ENCODE peak calls at places on chromosome 11, in eight cellular contexts. One of them, this sample, is unnamed.
A peak's percentile ranks its signal among the peaks of the same experiment; 100 is the strongest.

GRCh38 chr11:128236506-128237498 is 350.6 kb downstream of the ETS1 start:
- DNase-seq in mucosa of descending colon: no peak
- DNase-seq in heart right ventricle: no peak
- DNase-seq in NT2/D1: no peak
- DNase-seq in lower leg skin: no peak
- DNase-seq in kidney: peak; percentile 75
- DNase-seq in body of pancreas: no peak
- DNase-seq in HL-60: no peak
- DNase-seq in this sample: no peak

GRCh38 chr11:70471254-70471653 is 72.9 kb downstream of the CTTN start:
- DNase-seq in kidney: no peak
- DNase-seq in body of pancreas: no peak
- DNase-seq in NT2/D1: peak; percentile 66
- DNase-seq in mucosa of descending colon: no peak
- DNase-seq in HL-60: no peak
- DNase-seq in heart right ventricle: no peak
- DNase-seq in lower leg skin: no peak
- DNase-seq in this sample: no peak

GRCh38 chr11:944711-945470 is 19.2 kb downstream of the AP2A2 start:
- DNase-seq in heart right ventricle: no peak
- DNase-seq in lower leg skin: no peak
- DNase-seq in kidney: no peak
- DNase-seq in body of pancreas: no peak
- DNase-seq in NT2/D1: peak; percentile 96
- DNase-seq in mucosa of descending colon: no peak
- DNase-seq in HL-60: no peak
- DNase-seq in this sample: no peak

GRCh38 chr11:85826096-85826855 is 15.3 kb upstream of the SYTL2 start:
- DNase-seq in lower leg skin: no peak
- DNase-seq in heart right ventricle: peak; percentile 40
- DNase-seq in kidney: peak; percentile 79
- DNase-seq in NT2/D1: no peak
- DNase-seq in HL-60: no peak
- DNase-seq in mucosa of descending colon: peak; percentile 55
- DNase-seq in body of pancreas: no peak
- DNase-seq in this sample: peak; percentile 69

GRCh38 chr11:8826145-8826786 is 84.7 kb upstream of the AKIP1 start:
- DNase-seq in kidney: peak; percentile 83
- DNase-seq in HL-60: no peak
- DNase-seq in NT2/D1: no peak
- DNase-seq in body of pancreas: no peak
- DNase-seq in mucosa of descending colon: no peak
- DNase-seq in heart right ventricle: no peak
- DNase-seq in lower leg skin: no peak
- DNase-seq in this sample: no peak

GRCh38 chr11:7577226-7577882 is 63.6 kb downstream of the PPFIBP2 start:
- DNase-seq in NT2/D1: no peak
- DNase-seq in lower leg skin: peak; percentile 70
- DNase-seq in HL-60: no peak
- DNase-seq in heart right ventricle: peak; percentile 36
- DNase-seq in mucosa of descending colon: no peak
- DNase-seq in kidney: no peak
- DNase-seq in body of pancreas: no peak
- DNase-seq in this sample: peak; percentile 46

GRCh38 chr11:71269603-71270511 is 17.5 kb upstream of the SHANK2 start:
- DNase-seq in HL-60: no peak
- DNase-seq in kidney: peak; percentile 46
- DNase-seq in body of pancreas: no peak
- DNase-seq in mucosa of descending colon: no peak
- DNase-seq in heart right ventricle: no peak
- DNase-seq in NT2/D1: no peak
- DNase-seq in lower leg skin: no peak
- DNase-seq in this sample: no peak

GRCh38 chr11:125091247-125091876 is 20.1 kb downstream of the TMEM218 start:
- DNase-seq in HL-60: no peak
- DNase-seq in lower leg skin: no peak
- DNase-seq in mucosa of descending colon: no peak
- DNase-seq in kidney: no peak
- DNase-seq in NT2/D1: peak; percentile 77
- DNase-seq in heart right ventricle: no peak
- DNase-seq in body of pancreas: no peak
- DNase-seq in this sample: peak; percentile 12

GRCh38 chr11:59173964-59174663 is 2.2 kb downstream of the DTX4 start:
- DNase-seq in NT2/D1: peak; percentile 79
- DNase-seq in heart right ventricle: no peak
- DNase-seq in kidney: peak; percentile 85
- DNase-seq in mucosa of descending colon: peak; percentile 85
- DNase-seq in HL-60: peak; percentile 32
- DNase-seq in lower leg skin: no peak
- DNase-seq in body of pancreas: peak; percentile 56
- DNase-seq in this sample: peak; percentile 95

GRCh38 chr11:110471315-110471714 is 41.6 kb downstream of the FDX1 start:
- DNase-seq in heart right ventricle: no peak
- DNase-seq in lower leg skin: no peak
- DNase-seq in HL-60: no peak
- DNase-seq in NT2/D1: no peak
- DNase-seq in mucosa of descending colon: no peak
- DNase-seq in kidney: no peak
- DNase-seq in body of pancreas: no peak
- DNase-seq in this sample: no peak

GRCh38 chr11:1438261-1438966 is 48.2 kb downstream of the MOB2 start:
- DNase-seq in heart right ventricle: no peak
- DNase-seq in lower leg skin: no peak
- DNase-seq in mucosa of descending colon: no peak
- DNase-seq in kidney: no peak
- DNase-seq in HL-60: no peak
- DNase-seq in NT2/D1: no peak
- DNase-seq in body of pancreas: no peak
- DNase-seq in this sample: no peak

GRCh38 chr11:13119928-13120520 is 110.9 kb downstream of the RASSF10 start:
- DNase-seq in kidney: no peak
- DNase-seq in HL-60: no peak
- DNase-seq in NT2/D1: no peak
- DNase-seq in heart right ventricle: no peak
- DNase-seq in body of pancreas: no peak
- DNase-seq in mucosa of descending colon: no peak
- DNase-seq in lower leg skin: no peak
- DNase-seq in this sample: no peak

GRCh38 chr11:121446752-121447156 is 5.4 kb upstream of the SORL1 start:
- DNase-seq in body of pancreas: no peak
- DNase-seq in kidney: no peak
- DNase-seq in NT2/D1: no peak
- DNase-seq in lower leg skin: no peak
- DNase-seq in mucosa of descending colon: no peak
- DNase-seq in HL-60: no peak
- DNase-seq in heart right ventricle: no peak
- DNase-seq in this sample: no peak

GRCh38 chr11:6303657-6304056 is 16.6 kb downstream of the CAVIN3 start:
- DNase-seq in heart right ventricle: no peak
- DNase-seq in lower leg skin: no peak
- DNase-seq in mucosa of descending colon: no peak
- DNase-seq in HL-60: no peak
- DNase-seq in NT2/D1: peak; percentile 83
- DNase-seq in body of pancreas: no peak
- DNase-seq in kidney: no peak
- DNase-seq in this sample: no peak

GRCh38 chr11:75562836-75563484 is 907 bp downstream of the SERPINH1 start:
- DNase-seq in body of pancreas: no peak
- DNase-seq in NT2/D1: peak; percentile 94
- DNase-seq in heart right ventricle: peak; percentile 50
- DNase-seq in lower leg skin: peak; percentile 30
- DNase-seq in kidney: no peak
- DNase-seq in HL-60: no peak
- DNase-seq in mucosa of descending colon: peak; percentile 61
- DNase-seq in this sample: no peak

GRCh38 chr11:63574856-63575602 is 11.8 kb upstream of the PLAAT2 start:
- DNase-seq in heart right ventricle: no peak
- DNase-seq in NT2/D1: no peak
- DNase-seq in mucosa of descending colon: no peak
- DNase-seq in kidney: no peak
- DNase-seq in HL-60: no peak
- DNase-seq in lower leg skin: peak; percentile 56
- DNase-seq in body of pancreas: no peak
- DNase-seq in this sample: peak; percentile 72

GRCh38 chr11:86292912-86293606 is 9.0 kb upstream of the HIKESHI start:
- DNase-seq in lower leg skin: no peak
- DNase-seq in mucosa of descending colon: no peak
- DNase-seq in heart right ventricle: no peak
- DNase-seq in NT2/D1: no peak
- DNase-seq in kidney: no peak
- DNase-seq in HL-60: no peak
- DNase-seq in body of pancreas: no peak
- DNase-seq in this sample: no peak

GRCh38 chr11:62431171-62431895 is 12.5 kb downstream of the SCGB1A1 start:
- DNase-seq in body of pancreas: no peak
- DNase-seq in heart right ventricle: no peak
- DNase-seq in lower leg skin: no peak
- DNase-seq in HL-60: no peak
- DNase-seq in mucosa of descending colon: no peak
- DNase-seq in NT2/D1: no peak
- DNase-seq in kidney: no peak
- DNase-seq in this sample: no peak

GRCh38 chr11:62433553-62434301 is 14.9 kb downstream of the SCGB1A1 start:
- DNase-seq in heart right ventricle: no peak
- DNase-seq in HL-60: no peak
- DNase-seq in body of pancreas: no peak
- DNase-seq in kidney: no peak
- DNase-seq in lower leg skin: peak; percentile 43
- DNase-seq in mucosa of descending colon: no peak
- DNase-seq in NT2/D1: no peak
- DNase-seq in this sample: no peak

GRCh38 chr11:62432695-62433094 is 13.9 kb downstream of the SCGB1A1 start:
- DNase-seq in NT2/D1: no peak
- DNase-seq in kidney: no peak
- DNase-seq in HL-60: no peak
- DNase-seq in heart right ventricle: no peak
- DNase-seq in lower leg skin: no peak
- DNase-seq in body of pancreas: no peak
- DNase-seq in mucosa of descending colon: no peak
- DNase-seq in this sample: peak; percentile 77

GRCh38 chr11:62435741-62436485 is 17.1 kb downstream of the SCGB1A1 start:
- DNase-seq in HL-60: no peak
- DNase-seq in kidney: no peak
- DNase-seq in mucosa of descending colon: no peak
- DNase-seq in heart right ventricle: no peak
- DNase-seq in lower leg skin: no peak
- DNase-seq in body of pancreas: no peak
- DNase-seq in NT2/D1: no peak
- DNase-seq in this sample: no peak

GRCh38 chr11:62433141-62433543 is 14.3 kb downstream of the SCGB1A1 start:
- DNase-seq in heart right ventricle: no peak
- DNase-seq in lower leg skin: no peak
- DNase-seq in NT2/D1: no peak
- DNase-seq in kidney: no peak
- DNase-seq in HL-60: no peak
- DNase-seq in mucosa of descending colon: no peak
- DNase-seq in body of pancreas: no peak
- DNase-seq in this sample: no peak
- H3K4me3 ChIP-seq in heart right ventricle: no peak overlapping the region
- H3K4me3 ChIP-seq in lower leg skin: no peak overlapping the region
- H3K4me3 ChIP-seq in NT2/D1: no peak overlapping the region
- H3K4me3 ChIP-seq in kidney: peak overlapping the region; percentile 2
- H3K4me3 ChIP-seq in HL-60: no peak overlapping the region
- H3K4me3 ChIP-seq in mucosa of descending colon: no peak overlapping the region
- H3K4me3 ChIP-seq in body of pancreas: no peak overlapping the region
- H3K4me3 ChIP-seq in this sample: no peak overlapping the region

DNA sequence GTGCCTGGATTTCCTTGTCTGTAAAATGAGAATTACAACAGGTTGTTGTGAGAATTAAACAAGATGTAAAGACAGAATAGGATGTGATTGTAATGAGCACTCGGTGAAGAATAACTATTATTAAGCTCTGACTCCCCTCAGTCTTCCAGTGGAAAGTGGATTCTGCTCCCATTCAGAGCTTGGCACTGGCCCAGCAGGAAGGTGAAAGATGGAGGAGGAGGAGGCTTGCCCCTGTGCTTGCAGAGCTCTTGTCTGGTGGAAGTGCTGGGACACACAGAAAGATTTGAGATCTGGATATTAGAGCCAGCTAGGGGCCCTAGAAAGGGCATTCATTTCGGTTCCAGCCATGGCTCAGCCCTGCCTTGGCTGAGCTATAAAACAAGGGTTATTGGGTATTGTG is 28.2 kb downstream of the PHLDB1 start:
- DNase-seq in HL-60: no peak
- DNase-seq in mucosa of descending colon: no peak
- DNase-seq in NT2/D1: no peak
- DNase-seq in kidney: no peak
- DNase-seq in heart right ventricle: no peak
- DNase-seq in lower leg skin: no peak
- DNase-seq in body of pancreas: no peak
- DNase-seq in this sample: no peak
- H3K4me3 ChIP-seq in HL-60: no peak overlapping the region
- H3K4me3 ChIP-seq in mucosa of descending colon: no peak overlapping the region
- H3K4me3 ChIP-seq in NT2/D1: peak overlapping the region; percentile 50
- H3K4me3 ChIP-seq in kidney: no peak overlapping the region
- H3K4me3 ChIP-seq in heart right ventricle: no peak overlapping the region
- H3K4me3 ChIP-seq in lower leg skin: no peak overlapping the region
- H3K4me3 ChIP-seq in body of pancreas: no peak overlapping the region
- H3K4me3 ChIP-seq in this sample: no peak overlapping the region

DNA sequence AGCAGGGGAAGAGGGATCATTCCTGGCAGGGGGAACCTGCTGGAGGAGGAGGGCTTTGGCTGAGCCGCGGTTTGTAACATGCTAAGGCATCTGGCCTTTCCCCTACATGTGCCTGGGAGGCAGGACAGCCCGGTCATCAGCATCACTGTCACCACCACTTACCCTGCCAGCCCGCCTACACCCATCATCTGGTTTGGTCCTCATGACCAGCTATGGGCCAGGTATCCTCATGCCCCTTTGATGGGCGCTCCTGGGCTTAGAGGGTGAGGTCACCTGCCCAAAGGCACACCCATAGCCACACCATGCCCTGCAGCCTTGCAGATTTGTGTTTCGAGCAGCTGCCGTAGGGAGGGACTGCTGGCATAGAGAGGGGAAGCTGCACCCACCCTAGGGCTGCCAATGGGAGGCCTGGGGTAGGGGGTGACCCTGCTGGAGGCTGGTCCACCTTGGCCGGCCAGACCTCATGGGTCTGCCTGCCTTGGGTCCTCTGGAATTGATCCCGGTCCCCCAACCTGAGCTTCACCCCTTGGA is 2.6 kb downstream of the MRGPRF start:
- DNase-seq in heart right ventricle: no peak
- DNase-seq in kidney: no peak
- DNase-seq in NT2/D1: no peak
- DNase-seq in HL-60: no peak
- DNase-seq in mucosa of descending colon: no peak
- DNase-seq in body of pancreas: no peak
- DNase-seq in lower leg skin: no peak
- DNase-seq in this sample: no peak
- H3K4me3 ChIP-seq in heart right ventricle: peak overlapping the region; percentile 41
- H3K4me3 ChIP-seq in kidney: peak overlapping the region; percentile 47
- H3K4me3 ChIP-seq in NT2/D1: no peak overlapping the region
- H3K4me3 ChIP-seq in HL-60: no peak overlapping the region
- H3K4me3 ChIP-seq in mucosa of descending colon: no peak overlapping the region
- H3K4me3 ChIP-seq in body of pancreas: no peak overlapping the region
- H3K4me3 ChIP-seq in lower leg skin: no peak overlapping the region
- H3K4me3 ChIP-seq in this sample: no peak overlapping the region

DNA sequence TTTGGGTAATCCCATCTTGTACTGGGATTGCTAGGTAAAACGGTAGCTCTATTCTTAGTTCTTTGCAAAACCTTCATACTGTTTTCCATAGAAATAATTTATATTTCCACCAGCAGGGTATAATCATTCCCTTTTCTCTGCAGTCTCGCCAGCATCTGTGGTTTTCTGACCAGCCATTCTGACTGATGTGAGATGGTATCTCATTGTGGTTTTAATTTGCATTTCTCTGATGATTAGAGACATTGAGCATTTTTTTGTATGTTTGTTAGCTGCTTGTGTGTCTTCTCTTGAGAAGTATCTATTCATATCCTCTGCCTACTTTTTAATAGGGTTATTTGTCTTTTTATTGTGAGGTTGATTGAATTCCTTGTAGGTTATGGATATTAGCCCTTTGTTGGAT is 220.9 kb downstream of the PGR start:
- DNase-seq in kidney: no peak
- DNase-seq in mucosa of descending colon: no peak
- DNase-seq in HL-60: no peak
- DNase-seq in heart right ventricle: no peak
- DNase-seq in body of pancreas: no peak
- DNase-seq in lower leg skin: no peak
- DNase-seq in NT2/D1: no peak
- DNase-seq in this sample: no peak
- H3K4me3 ChIP-seq in kidney: no peak overlapping the region
- H3K4me3 ChIP-seq in mucosa of descending colon: no peak overlapping the region
- H3K4me3 ChIP-seq in HL-60: no peak overlapping the region
- H3K4me3 ChIP-seq in heart right ventricle: no peak overlapping the region
- H3K4me3 ChIP-seq in body of pancreas: no peak overlapping the region
- H3K4me3 ChIP-seq in lower leg skin: no peak overlapping the region
- H3K4me3 ChIP-seq in NT2/D1: no peak overlapping the region
- H3K4me3 ChIP-seq in this sample: no peak overlapping the region